ENCODE peak calls at places on chromosomes 7 and 10, in four cellular contexts. F, W, J and A are unnamed samples.
A peak's percentile ranks its signal among the peaks of the same experiment; 100 is the strongest.

GRCh38 chr7:69823151-69823744 is 225.0 kb downstream of the AUTS2 start:
- DNase-seq in F (no peak), W (no peak), J (no peak), A (no peak)

GRCh38 chr10:2835950-2836349 is 231.4 kb upstream of the PFKP start:
- DNase-seq in F (no peak), W (no peak), J (no peak), A (no peak)

GRCh38 chr10:97399843-97400545 is 1.1 kb downstream of the RRP12 start:
- DNase-seq in F (no peak), W (no peak), J (peak; percentile 68), A (peak; percentile 74)

GRCh38 chr10:121080324-121080807 is 229.2 kb downstream of the WDR11 start:
- DNase-seq in F (no peak), W (no peak), J (no peak), A (no peak)

GRCh38 chr7:153258686-153259085 is 499.1 kb downstream of the ACTR3B start:
- DNase-seq in F (no peak), W (no peak), J (no peak), A (no peak)

GRCh38 chr7:64574481-64575159 is 11.7 kb upstream of the ZNF680 start:
- DNase-seq in F (no peak), W (peak; percentile 47), J (peak; percentile 75), A (peak; percentile 31)

GRCh38 chr10:74988055-74988773 is 123.2 kb upstream of the SAMD8 start:
- DNase-seq in F (no peak), W (no peak), J (peak; percentile 38), A (no peak)

GRCh38 chr7:48140001-48140681 is 31.1 kb upstream of the ABCA13 start:
- DNase-seq in F (no peak), W (no peak), J (peak; percentile 22), A (peak; percentile 38)

GRCh38 chr10:75048669-75049098 is 62.8 kb upstream of the SAMD8 start:
- DNase-seq in F (no peak), W (no peak), J (peak; percentile 33), A (no peak)

GRCh38 chr7:127119517-127119916 is 133.2 kb downstream of the GRM8 start:
- DNase-seq in F (no peak), W (no peak), J (no peak), A (no peak)

GRCh38 chr7:27096756-27097514 is 1.1 kb upstream of the HOXA1 start:
- DNase-seq in F (no peak), W (no peak), J (no peak), A (peak; percentile 35)

GRCh38 chr10:15223174-15223573 is 54.7 kb upstream of the NMT2 start:
- DNase-seq in F (no peak), W (no peak), J (peak; percentile 84), A (no peak)

GRCh38 chr10:62093863-62094291 is 174.8 kb downstream of the RTKN2 start:
- DNase-seq in F (no peak), W (no peak), J (peak; percentile 94), A (no peak)

GRCh38 chr7:133885213-133885612 is 241.9 kb upstream of the LRGUK start:
- DNase-seq in F (no peak), W (no peak), J (no peak), A (no peak)

GRCh38 chr7:17506601-17507000 is 208.1 kb downstream of the AHR start:
- DNase-seq in F (no peak), W (no peak), J (no peak), A (no peak)

GRCh38 chr10:26215923-26216576 is 524 bp upstream of the GAD2 start:
- DNase-seq in F (peak; percentile 55), W (no peak), J (peak; percentile 7), A (peak; percentile 21)

GRCh38 chr7:37449621-37450020 is 957 bp upstream of the ELMO1 start:
- DNase-seq in F (no peak), W (no peak), J (no peak), A (no peak)

GRCh38 chr10:613661-614340 is 75.7 kb downstream of the DIP2C start:
- DNase-seq in F (no peak), W (no peak), J (no peak), A (peak; percentile 49)

GRCh38 chr7:3995187-3995586 is 686.9 kb upstream of the FOXK1 start:
- DNase-seq in F (no peak), W (no peak), J (no peak), A (no peak)

GRCh38 chr7:12422449-12423320 is 19.0 kb upstream of the VWDE start:
- DNase-seq in F (no peak), W (no peak), J (no peak), A (no peak)

GRCh38 chr10:103672345-103672744 is 178.8 kb downstream of the NEURL1 start:
- DNase-seq in F (no peak), W (no peak), J (no peak), A (no peak)

GRCh38 chr10:45495438-45496152 is 121.6 kb downstream of the ALOX5 start:
- DNase-seq in F (no peak), W (no peak), J (no peak), A (no peak)

GRCh38 chr10:79188154-79188763 is 119.5 kb downstream of the ZMIZ1 start:
- DNase-seq in F (peak; percentile 30), W (no peak), J (no peak), A (no peak)

GRCh38 chr10:132270256-132270655 is 37.5 kb downstream of the STK32C start:
- DNase-seq in F (no peak), W (no peak), J (no peak), A (no peak)

GRCh38 chr7:120591-120991 is 71.8 kb upstream of the FAM20C start:
- DNase-seq in F (no peak), W (no peak), J (no peak), A (no peak)

GRCh38 chr7:51009716-51010496 is 227.2 kb upstream of the GRB10 start:
- DNase-seq in F (no peak), W (no peak), J (peak; percentile 63), A (no peak)

GRCh38 chr7:105581066-105581811 is at the start of gene EFCAB10:
- DNase-seq in F (peak; percentile 79), W (no peak), J (peak; percentile 49), A (peak; percentile 52)

GRCh38 chr7:99624487-99624886 is 7.7 kb downstream of the ZSCAN25 start:
- DNase-seq in F (no peak), W (no peak), J (no peak), A (no peak)

GRCh38 chr10:58827381-58827780 is 314.7 kb downstream of the BICC1 start:
- DNase-seq in F (no peak), W (no peak), J (no peak), A (no peak)

GRCh38 chr10:128268015-128268722 is 141.9 kb upstream of the MKI67 start:
- DNase-seq in F (peak; percentile 84), W (no peak), J (peak; percentile 34), A (no peak)

GRCh38 chr7:23333671-23334246 is 34.6 kb downstream of the MALSU1 start:
- DNase-seq in F (no peak), W (peak; percentile 25), J (peak; percentile 85), A (no peak)

GRCh38 chr10:11510714-11511113 is 100.7 kb downstream of the USP6NL start:
- DNase-seq in F (no peak), W (no peak), J (no peak), A (no peak)

GRCh38 chr7:11006271-11006670 is 32.6 kb downstream of the PHF14 start:
- DNase-seq in F (no peak), W (no peak), J (no peak), A (no peak)

GRCh38 chr7:102404005-102404861 is 8.1 kb downstream of the PRKRIP1 start:
- DNase-seq in F (no peak), W (no peak), J (peak; percentile 67), A (no peak)

GRCh38 chr7:22140597-22140996 is 194.9 kb upstream of the CDCA7L start:
- DNase-seq in F (no peak), W (no peak), J (no peak), A (no peak)

DNA sequence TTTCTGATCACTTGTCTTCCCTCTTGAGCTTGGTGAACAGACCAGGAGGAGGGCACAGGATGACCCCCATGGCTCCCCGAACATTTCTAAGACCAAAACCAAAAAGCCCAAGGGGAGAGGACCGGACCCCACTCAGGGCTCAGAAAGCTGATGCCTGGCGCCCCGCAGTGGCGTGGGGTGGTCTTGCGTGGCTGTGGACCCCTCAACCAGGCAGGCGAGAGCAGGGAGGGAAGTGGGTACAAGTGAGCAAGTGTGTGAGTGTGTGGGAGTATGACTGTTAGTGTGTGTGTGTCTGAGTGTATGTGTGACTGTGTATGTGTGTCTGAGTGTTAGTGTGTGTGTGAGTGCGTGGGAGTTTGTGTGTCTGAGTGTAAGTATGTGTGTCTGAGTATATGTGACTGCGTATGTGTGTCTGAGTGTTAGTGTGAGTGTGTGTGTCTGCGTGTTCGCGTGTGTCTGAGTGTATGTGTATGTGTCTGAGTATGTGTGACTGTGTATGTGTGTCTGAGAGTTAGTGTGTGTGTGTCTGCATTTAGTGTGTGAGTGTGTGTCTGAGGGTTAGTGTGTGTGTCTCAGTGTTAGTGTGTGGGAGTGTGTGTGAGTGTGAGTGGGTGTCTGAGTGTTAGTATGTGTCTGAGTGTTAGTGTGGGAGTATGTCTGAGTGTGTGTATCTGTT is 34.0 kb upstream of the INSIG1 start:
- DNase-seq in F (no peak), W (no peak), J (no peak), A (no peak)
- TF ChIP-seq CTCF in F (no peak), W (no peak), J (no peak), A (no peak)

GRCh38 chr10:84261236-84261635 is 16.4 kb downstream of the RGR start:
- DNase-seq in F (no peak), W (no peak), J (no peak), A (no peak)

GRCh38 chr10:84254552-84255137 is 9.8 kb downstream of the RGR start:
- DNase-seq in F (no peak), W (no peak), J (no peak), A (no peak)

GRCh38 chr10:84256510-84257342 is 11.9 kb downstream of the RGR start:
- DNase-seq in F (peak; percentile 68), W (no peak), J (peak; percentile 67), A (peak; percentile 22)

GRCh38 chr10:84258034-84258695 is 13.3 kb downstream of the RGR start:
- DNase-seq in F (no peak), W (no peak), J (no peak), A (no peak)

GRCh38 chr10:84257343-84258020 is 12.6 kb downstream of the RGR start:
- DNase-seq in F (no peak), W (no peak), J (no peak), A (no peak)
- TF ChIP-seq CTCF in F (peak; percentile 2), W (no peak), J (no peak), A (no peak)

GRCh38 chr7:101171442-101171837 is 6.1 kb upstream of the VGF start:
- DNase-seq in F (no peak), W (no peak), J (no peak), A (no peak)

GRCh38 chr7:101172854-101173751 is 7.0 kb downstream of the NAT16 start:
- DNase-seq in F (no peak), W (no peak), J (peak; percentile 72), A (peak; percentile 94)

GRCh38 chr7:101173752-101174244 is 6.3 kb downstream of the NAT16 start:
- DNase-seq in F (peak; percentile 44), W (no peak), J (peak; percentile 40), A (peak; percentile 67)

GRCh38 chr7:101170617-101171441 is 5.5 kb upstream of the VGF start:
- DNase-seq in F (no peak), W (no peak), J (no peak), A (no peak)

GRCh38 chr7:101172005-101172853 is 6.9 kb upstream of the VGF start:
- DNase-seq in F (no peak), W (no peak), J (no peak), A (no peak)
- TF ChIP-seq CTCF in F (peak; percentile 13), W (no peak), J (no peak), A (no peak)

DNA sequence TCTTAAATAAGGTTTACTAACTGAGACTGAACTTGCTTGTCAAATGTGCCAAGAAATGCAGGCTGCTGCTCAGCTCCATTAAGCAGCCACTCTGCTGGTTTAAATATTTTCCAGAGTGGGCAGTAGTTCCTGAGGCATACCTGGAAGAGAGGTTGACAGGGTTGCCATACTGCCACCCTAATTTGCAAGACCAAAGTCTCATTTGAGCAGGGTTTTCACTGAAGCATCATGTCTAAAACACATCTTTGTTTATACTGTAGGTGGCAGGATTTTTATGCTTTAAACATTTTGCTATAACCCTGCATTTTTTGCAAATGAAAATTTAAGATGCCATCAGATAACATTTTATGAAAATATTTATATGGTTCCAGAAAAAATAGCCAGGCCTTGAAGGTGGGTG is 618.0 kb upstream of the LRRTM3 start:
- DNase-seq in F (no peak), W (no peak), J (no peak), A (no peak)
- TF ChIP-seq CTCF in F (peak; percentile 25), W (no peak), J (peak; percentile 17), A (no peak)